ENCODE peak calls at places on chromosomes 11 and 22, in seven cellular contexts. E is HCT116, T is ovary, F is AG04449, J is Caco-2, C is NB4, I is left ventricle myocardium inferior. O is an unnamed sample.

GRCh38 chr22:35648066-35649025 is at the start of gene APOL6:
- DNase-seq in C (peak; percentile 77), J (no peak), I (no peak), E (no peak), T (no peak), F (no peak), O (no peak)

GRCh38 chr11:63769044-63769718 is 606 bp upstream of the ZFTA start:
- DNase-seq in E (no peak), I (peak; percentile 51), T (peak; percentile 56), J (no peak), F (no peak), C (peak; percentile 60), O (no peak)

GRCh38 chr22:44357962-44358553 is 45.3 kb upstream of the SHISAL1 start:
- DNase-seq in T (peak; percentile 63), F (no peak), C (no peak), I (peak; percentile 44), J (no peak), E (no peak), O (peak; percentile 73)

GRCh38 chr11:64358907-64359711 is at the start of gene RPS6KA4:
- DNase-seq in F (no peak), E (no peak), I (peak; percentile 68), T (peak; percentile 65), C (peak; percentile 77), J (peak; percentile 65), O (peak; percentile 83)

GRCh38 chr11:128492903-128493569 is 94.3 kb downstream of the ETS1 start:
- DNase-seq in I (no peak), F (no peak), E (no peak), T (no peak), C (peak; percentile 45), J (no peak), O (no peak)

GRCh38 chr11:9895016-9895415 is 231.1 kb downstream of the SWAP70 start:
- DNase-seq in J (no peak), E (no peak), C (no peak), T (no peak), F (peak; percentile 17), I (no peak), O (no peak)

GRCh38 chr11:108732395-108732794 is 67.5 kb downstream of the DDX10 start:
- DNase-seq in T (no peak), E (no peak), F (no peak), I (no peak), J (peak; percentile 65), C (no peak), O (no peak)

GRCh38 chr22:49807780-49808708 is 19.6 kb downstream of the BRD1 start:
- DNase-seq in F (no peak), C (no peak), J (no peak), I (no peak), T (no peak), E (no peak), O (no peak)

GRCh38 chr22:40511604-40512003 is 124.9 kb downstream of the MRTFA start:
- DNase-seq in I (no peak), J (no peak), F (no peak), T (no peak), E (no peak), C (no peak), O (no peak)

GRCh38 chr11:95363710-95364109 is 132.7 kb upstream of the SESN3 start:
- DNase-seq in F (no peak), J (peak; percentile 67), C (no peak), E (no peak), I (no peak), T (no peak), O (no peak)

GRCh38 chr11:6911946-6912345 is 8.9 kb upstream of the OR2D3 start:
- DNase-seq in T (no peak), I (no peak), J (no peak), C (no peak), E (no peak), F (no peak), O (no peak)

GRCh38 chr22:47587861-47588582 is 825.6 kb downstream of the TBC1D22A start:
- DNase-seq in C (no peak), T (no peak), I (no peak), E (no peak), J (no peak), F (no peak), O (no peak)

GRCh38 chr11:133835258-133836075 is 9.8 kb downstream of the SPATA19 start:
- DNase-seq in F (no peak), J (peak; percentile 76), C (peak; percentile 81), E (peak; percentile 47), I (no peak), T (no peak), O (peak; percentile 70)

GRCh38 chr11:97937501-97937900 is 1083.2 kb upstream of the CNTN5 start:
- DNase-seq in I (no peak), F (no peak), J (no peak), T (no peak), C (no peak), E (no peak), O (no peak)

GRCh38 chr11:114625294-114625693 is 29.7 kb upstream of the NXPE4 start:
- DNase-seq in I (no peak), E (no peak), T (no peak), J (no peak), F (no peak), C (no peak), O (no peak)

GRCh38 chr11:61885784-61886580 is 5.4 kb downstream of the FADS3 start:
- DNase-seq in J (no peak), C (no peak), E (no peak), T (no peak), F (no peak), I (no peak), O (no peak)

GRCh38 chr22:26673485-26673884 is 16.1 kb downstream of the MIAT start:
- DNase-seq in I (no peak), C (no peak), J (no peak), T (no peak), F (no peak), E (no peak), O (no peak)

GRCh38 chr22:49418943-49419342 is 408.7 kb downstream of the BRD1 start:
- DNase-seq in C (no peak), F (no peak), I (no peak), J (no peak), T (no peak), E (no peak), O (no peak)

GRCh38 chr11:117328414-117329010 is 858 bp downstream of the CEP164 start:
- DNase-seq in E (no peak), I (no peak), T (no peak), C (peak; percentile 53), J (peak; percentile 49), F (no peak), O (no peak)

GRCh38 chr11:35218956-35219355 is 80.0 kb downstream of the CD44 start:
- DNase-seq in C (no peak), T (no peak), J (no peak), E (no peak), I (no peak), F (no peak), O (no peak)

DNA sequence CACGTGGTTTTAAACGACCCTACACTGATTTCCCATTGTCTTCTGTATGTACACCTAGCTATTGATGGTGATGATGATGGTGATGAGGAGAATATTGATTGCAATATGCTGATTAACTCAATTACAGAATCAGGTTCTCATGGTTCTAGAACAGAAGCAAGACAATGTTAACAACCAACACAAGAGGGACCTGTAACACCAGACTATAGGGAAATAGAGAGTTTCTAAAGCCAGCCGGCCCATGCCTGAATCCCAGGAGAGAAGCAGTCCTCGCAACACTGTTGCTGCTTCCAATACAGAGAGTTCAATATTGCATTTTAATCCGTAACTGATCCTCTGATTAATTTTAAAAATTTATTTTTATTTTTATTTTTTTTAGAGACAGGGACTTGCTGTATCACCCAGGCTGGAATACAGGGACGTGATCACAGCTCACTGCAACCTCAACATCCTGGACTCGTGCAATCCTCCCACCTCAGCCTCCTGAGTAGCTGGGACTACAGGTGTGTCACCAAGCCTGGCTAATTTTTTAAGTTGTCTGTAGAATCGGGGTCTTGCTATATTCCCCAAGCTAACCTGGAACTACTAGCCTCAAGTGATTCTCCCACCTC is 22.2 kb upstream of the UBASH3B start:
- DNase-seq in E (no peak), T (no peak), F (no peak), I (peak; percentile 16), C (peak; percentile 82), J (peak; percentile 48), O (no peak)
- TF ChIP-seq CTCF in E (peak; percentile 46), T (peak; percentile 36), F (peak; percentile 55), I (peak; percentile 65), C (peak; percentile 58), J (peak; percentile 59), O (no peak)

GRCh38 chr22:21937821-21938070 is 14.9 kb downstream of the PPM1F start:
- DNase-seq in T (no peak), F (peak; percentile 79), E (no peak), C (no peak), I (peak; percentile 64), J (no peak), O (peak; percentile 89)

GRCh38 chr22:21938071-21938822 is 14.4 kb downstream of the PPM1F start:
- DNase-seq in E (peak; percentile 69), J (peak; percentile 86), I (peak; percentile 95), F (no peak), T (peak; percentile 95), C (peak; percentile 96), O (peak; percentile 94)

GRCh38 chr22:21939392-21940319 is 13.0 kb downstream of the PPM1F start:
- DNase-seq in T (no peak), C (peak; percentile 79), F (no peak), I (no peak), E (no peak), J (no peak), O (no peak)

GRCh38 chr22:21940521-21940920 is 12.1 kb downstream of the PPM1F start:
- DNase-seq in J (no peak), C (peak; percentile 78), E (no peak), I (no peak), T (no peak), F (no peak), O (no peak)

GRCh38 chr22:21938906-21939305 is 13.7 kb downstream of the PPM1F start:
- DNase-seq in E (no peak), J (no peak), T (no peak), F (no peak), I (no peak), C (no peak), O (no peak)
- H3K4me3 ChIP-seq in E (peak overlapping the region; percentile 58), J (no peak overlapping the region), T (no peak overlapping the region), F (no peak overlapping the region), I (peak overlapping the region; percentile 70), C (no peak overlapping the region), O (peak overlapping the region; percentile 83)

DNA sequence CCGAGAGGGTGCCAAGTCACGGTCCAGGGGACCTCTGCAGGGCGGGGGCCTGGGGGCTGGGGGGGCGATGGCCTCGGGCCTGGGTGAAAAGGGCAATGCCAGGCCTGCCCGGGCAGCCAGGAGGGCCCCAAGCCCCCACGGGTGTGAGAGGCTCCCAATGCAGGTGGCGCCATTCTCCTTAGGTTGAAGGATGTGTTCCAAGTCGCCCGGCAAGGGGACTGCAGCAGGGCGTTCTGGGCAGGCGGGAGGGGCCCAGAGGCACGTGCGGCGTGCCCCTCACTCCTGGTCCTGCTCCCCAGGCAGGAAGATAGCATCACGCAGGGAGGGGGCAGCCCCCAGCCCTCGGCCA is 730 bp upstream of the TNNI2 start:
- DNase-seq in C (no peak), F (no peak), I (no peak), J (no peak), E (no peak), T (no peak), O (no peak)
- TF ChIP-seq CTCF in C (no peak), F (no peak), I (peak; percentile 0), J (no peak), E (no peak), T (no peak), O (peak; percentile 30)

DNA sequence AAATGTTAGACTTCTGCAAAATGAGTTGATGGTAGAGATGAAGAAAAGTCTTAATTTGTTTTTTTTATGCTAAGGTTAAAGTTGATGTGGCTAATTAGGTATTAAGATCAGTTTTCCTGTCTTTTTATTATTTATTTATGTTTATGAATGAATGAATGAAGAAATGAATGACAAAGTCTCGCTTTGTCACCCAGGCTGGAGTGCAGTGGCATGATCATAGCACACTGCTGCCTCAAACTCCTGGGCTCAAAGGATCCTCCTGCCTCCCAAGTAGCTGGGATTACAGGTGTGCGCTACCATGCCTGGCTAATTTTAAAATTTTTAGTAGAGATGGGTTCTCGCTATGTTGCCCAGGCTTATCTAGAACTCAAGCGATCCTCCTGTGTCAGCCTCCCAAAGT is 29.2 kb downstream of the MTMR3 start:
- DNase-seq in I (no peak), J (no peak), C (no peak), T (no peak), F (no peak), E (no peak), O (no peak)
- H3K4me3 ChIP-seq in I (no peak overlapping the region), J (no peak overlapping the region), C (no peak overlapping the region), T (no peak overlapping the region), F (no peak overlapping the region), E (no peak overlapping the region), O (no peak overlapping the region)